ENCODE peak calls at places on chromosomes 12 and 14, in ten cellular contexts. I is Panc1, K is heart right ventricle, L is uterus, Z is progenitor cell of endocrine pancreas, A is lower lobe of right lung, U is GM12865, W is choroid plexus epithelial cell, M is omental fat pad, V is ovary. D is an unnamed sample.

GRCh38 chr12:75724913-75725312 is 213.5 kb upstream of the KRR1 start:
- DNase-seq in Z (no peak), A (no peak), M (no peak), L (peak), U (no peak), K (no peak), W (peak), I (no peak), V (no peak), D (no peak)

GRCh38 chr12:122891661-122892525 is 4.0 kb downstream of the VPS37B start:
- DNase-seq in W (peak), K (no peak), Z (no peak), L (no peak), M (no peak), U (no peak), A (no peak), V (no peak), I (no peak), D (no peak)

GRCh38 chr14:37655418-37655817 is 60.0 kb downstream of the TTC6 start:
- DNase-seq in V (no peak), I (no peak), W (peak), M (no peak), Z (no peak), A (no peak), K (no peak), U (no peak), L (no peak), D (no peak)

GRCh38 chr14:77184396-77185092 is 2.9 kb downstream of the TMEM63C start:
- DNase-seq in I (no peak), U (no peak), W (no peak), A (no peak), L (no peak), M (no peak), K (no peak), V (no peak), Z (no peak), D (no peak)

GRCh38 chr14:74235017-74235416 is 4.2 kb upstream of the VSX2 start:
- DNase-seq in V (no peak), Z (no peak), L (no peak), K (no peak), A (no peak), W (no peak), U (no peak), I (no peak), M (no peak), D (no peak)

GRCh38 chr14:75806247-75806876 is 145.3 kb downstream of the TTLL5 start:
- DNase-seq in Z (no peak), A (no peak), I (no peak), L (no peak), M (no peak), K (no peak), W (peak), U (no peak), V (no peak), D (no peak)

GRCh38 chr12:121050725-121051124 is 11.7 kb upstream of the OASL start:
- DNase-seq in L (no peak), A (no peak), M (no peak), U (no peak), V (no peak), K (no peak), Z (no peak), W (peak), I (no peak), D (no peak)

GRCh38 chr14:93095742-93096510 is 19.8 kb downstream of the ITPK1 start:
- DNase-seq in L (no peak), V (no peak), A (no peak), K (no peak), W (no peak), M (no peak), U (no peak), Z (no peak), I (no peak), D (no peak)

GRCh38 chr12:75505706-75506312 is 5.6 kb downstream of the KRR1 start:
- DNase-seq in M (no peak), Z (no peak), V (no peak), U (peak), L (no peak), W (peak), I (no peak), K (no peak), A (no peak), D (no peak)

GRCh38 chr12:76241371-76241770 is 106.8 kb downstream of the BBS10 start:
- DNase-seq in W (no peak), L (no peak), K (no peak), V (no peak), U (no peak), A (no peak), M (no peak), I (no peak), Z (no peak), D (no peak)

GRCh38 chr12:54689984-54690383 is 41.8 kb upstream of the DCD start:
- DNase-seq in K (no peak), A (no peak), L (no peak), W (peak), V (no peak), M (no peak), I (no peak), U (no peak), Z (no peak), D (no peak)

GRCh38 chr14:101512396-101512695 is 48.9 kb upstream of the DIO3 start:
- DNase-seq in M (no peak), Z (no peak), I (no peak), K (no peak), U (no peak), L (no peak), W (no peak), V (no peak), A (no peak), D (no peak)

GRCh38 chr14:69921052-69921451 is 41.8 kb downstream of the SMOC1 start:
- DNase-seq in Z (no peak), V (no peak), I (no peak), M (no peak), A (no peak), U (no peak), K (no peak), L (no peak), W (peak), D (no peak)

GRCh38 chr12:92765871-92766270 is 63.1 kb downstream of the PLEKHG7 start:
- DNase-seq in L (no peak), Z (no peak), U (no peak), K (no peak), M (no peak), V (no peak), A (no peak), W (no peak), I (no peak), D (no peak)

GRCh38 chr12:51424094-51424661 is 453 bp upstream of the SLC4A8 start:
- DNase-seq in L (no peak), I (no peak), M (no peak), K (no peak), W (no peak), A (no peak), Z (no peak), V (no peak), U (no peak), D (no peak)

GRCh38 chr12:68334136-68334535 is 2.0 kb upstream of the MDM1 start:
- DNase-seq in M (no peak), K (no peak), L (no peak), I (no peak), A (no peak), Z (no peak), U (peak), W (no peak), V (no peak), D (peak)

GRCh38 chr12:121295746-121296617 is 527 bp downstream of the CAMKK2 start:
- DNase-seq in M (no peak), K (no peak), U (peak), Z (peak), V (no peak), W (peak), A (peak), I (no peak), L (no peak), D (peak)

GRCh38 chr12:113788020-113788856 is 177.9 kb downstream of the RBM19 start:
- DNase-seq in K (no peak), V (no peak), W (peak), U (no peak), I (no peak), A (no peak), M (no peak), Z (no peak), L (no peak), D (no peak)

GRCh38 chr12:103303484-103303883 is 192.3 kb downstream of the C12orf42 start:
- DNase-seq in Z (no peak), K (no peak), U (no peak), V (no peak), A (no peak), I (no peak), L (no peak), M (no peak), W (no peak), D (no peak)

GRCh38 chr14:106286697-106287290 is 760.4 kb downstream of the TMEM121 start:
- DNase-seq in K (no peak), A (no peak), V (no peak), I (no peak), Z (no peak), M (no peak), L (no peak), W (no peak), U (peak), D (peak)

GRCh38 chr14:52023518-52023917 is 34.2 kb downstream of the RTRAF start:
- DNase-seq in I (no peak), L (peak), W (peak), U (no peak), A (no peak), M (no peak), K (no peak), Z (no peak), V (no peak), D (no peak)

GRCh38 chr14:52018970-52019369 is 29.6 kb downstream of the RTRAF start:
- DNase-seq in A (no peak), I (no peak), K (no peak), W (no peak), M (no peak), Z (no peak), L (no peak), V (no peak), U (no peak), D (no peak)

GRCh38 chr14:52020866-52021717 is 31.7 kb downstream of the RTRAF start:
- DNase-seq in Z (no peak), A (no peak), V (no peak), U (no peak), W (peak), K (no peak), I (no peak), M (no peak), L (no peak), D (no peak)

GRCh38 chr14:52020315-52020714 is 31.0 kb downstream of the RTRAF start:
- DNase-seq in U (no peak), W (no peak), I (no peak), L (no peak), A (no peak), Z (no peak), K (no peak), M (no peak), V (no peak), D (no peak)

GRCh38 chr14:52021971-52022600 is 32.7 kb downstream of the RTRAF start:
- DNase-seq in Z (no peak), W (no peak), M (no peak), U (peak), I (no peak), A (no peak), L (no peak), V (no peak), K (no peak), D (peak)
- TF ChIP-seq CTCF in Z (no peak), W (no peak), M (no peak), U (no peak), I (no peak), A (no peak), L (no peak), V (no peak), K (no peak), D (no peak)

GRCh38 chr12:55822228-55822627 is 4.4 kb downstream of the ORMDL2 start:
- DNase-seq in A (no peak), V (no peak), K (no peak), L (no peak), U (no peak), I (no peak), M (no peak), W (peak), Z (no peak), D (no peak)
- TF ChIP-seq CTCF in A (no peak), V (no peak), K (no peak), L (no peak), U (peak), I (peak), M (no peak), W (peak), Z (peak), D (no peak)

GRCh38 chr14:51155331-51155730 is 60.4 kb upstream of the TRIM9 start:
- DNase-seq in V (no peak), L (no peak), U (no peak), M (no peak), K (no peak), W (no peak), A (no peak), Z (no peak), I (no peak), D (no peak)

GRCh38 chr14:51160871-51161270 is 66.0 kb upstream of the TRIM9 start:
- DNase-seq in U (no peak), M (no peak), A (no peak), K (no peak), W (no peak), V (no peak), L (no peak), Z (no peak), I (no peak), D (no peak)

GRCh38 chr14:51157012-51157411 is 62.1 kb upstream of the TRIM9 start:
- DNase-seq in I (peak), M (no peak), L (no peak), K (no peak), V (no peak), A (no peak), W (peak), Z (no peak), U (peak), D (peak)
- TF ChIP-seq CTCF in I (peak), M (no peak), L (no peak), K (no peak), V (no peak), A (peak), W (peak), Z (peak), U (peak), D (no peak)

GRCh38 chr12:13976028-13976584 is 5.3 kb downstream of the GRIN2B start:
- DNase-seq in I (no peak), Z (no peak), V (no peak), U (no peak), W (no peak), M (no peak), A (no peak), K (no peak), L (no peak), D (no peak)
- TF ChIP-seq CTCF in I (no peak), Z (no peak), V (no peak), U (no peak), W (no peak), M (no peak), A (no peak), K (no peak), L (no peak), D (no peak)

DNA sequence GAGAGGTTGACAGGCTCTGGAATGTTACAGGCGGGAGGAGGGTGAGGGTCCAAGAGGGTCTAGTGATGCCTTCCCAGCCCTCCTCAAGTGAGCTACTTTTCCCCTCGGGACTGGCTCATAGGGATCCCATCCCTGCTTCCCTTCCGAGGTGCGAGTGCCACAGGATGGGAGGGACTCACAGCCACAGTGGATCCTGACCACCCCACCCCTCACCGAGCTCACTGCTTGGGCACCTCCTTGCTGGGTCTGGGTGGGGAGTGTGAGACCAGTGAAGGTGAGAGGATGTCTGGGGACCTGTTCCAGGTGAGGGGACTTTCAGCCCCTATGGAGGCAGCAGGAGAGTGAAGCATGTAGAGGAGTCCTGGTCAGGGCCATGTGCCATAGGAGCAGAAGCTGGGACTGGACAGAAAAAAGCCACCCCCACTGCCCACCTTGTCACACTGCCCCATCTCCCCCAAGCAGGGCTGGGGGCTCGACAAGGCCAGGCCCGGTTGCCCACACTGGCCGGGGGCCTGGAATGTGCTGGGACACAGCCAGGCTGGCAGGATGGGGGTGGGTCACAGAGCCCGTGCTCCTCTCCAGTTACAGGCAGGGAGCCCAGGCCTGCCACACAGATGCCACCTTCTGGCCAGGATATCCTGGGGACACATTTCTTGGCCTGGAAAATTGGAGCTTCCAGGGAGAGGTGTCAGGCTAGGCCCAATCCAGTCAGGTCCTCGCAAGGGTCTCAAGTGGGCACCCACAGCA is 1.7 kb upstream of the TNS2 start:
- DNase-seq in L (peak), I (no peak), K (peak), U (no peak), Z (no peak), V (peak), W (no peak), A (peak), M (no peak), D (no peak)
- TF ChIP-seq CTCF in L (no peak), I (peak), K (no peak), U (no peak), Z (no peak), V (peak), W (no peak), A (peak), M (no peak), D (no peak)

GRCh38 chr12:80709811-80710726 is 2.6 kb downstream of the MYF6 start:
- DNase-seq in W (peak), I (peak), U (peak), L (no peak), Z (no peak), V (no peak), K (no peak), A (no peak), M (no peak), D (no peak)
- TF ChIP-seq CTCF in W (peak), I (peak), U (peak), L (no peak), Z (peak), V (no peak), K (no peak), A (no peak), M (no peak), D (peak)